ENCODE peak calls at places on chromosome 4, in five cellular contexts. G, K, T, B and Z are unnamed samples.

GRCh38 chr4:177680308-177680707 is 238.1 kb upstream of the AGA start:
- DNase-seq in G (no peak), B (no peak), K (no peak), T (no peak), Z (no peak)

GRCh38 chr4:56655627-56656345 is 25.3 kb downstream of the HOPX start:
- DNase-seq in T (no peak), K (no peak), G (no peak), B (no peak), Z (no peak)

GRCh38 chr4:188110036-188110435 is 633 bp upstream of the TRIML2 start:
- DNase-seq in B (peak; percentile 42), G (no peak), T (no peak), K (no peak), Z (no peak)

GRCh38 chr4:56389558-56389957 is 2.3 kb upstream of the AASDH start:
- DNase-seq in T (no peak), G (peak; percentile 77), K (no peak), B (no peak), Z (no peak)

GRCh38 chr4:178275671-178276360 is 833.6 kb upstream of the AGA start:
- DNase-seq in B (peak; percentile 6), K (no peak), T (no peak), G (no peak), Z (no peak)

GRCh38 chr4:155758500-155759371 is at the start of gene GUCY1B1:
- DNase-seq in B (peak; percentile 86), T (peak; percentile 44), K (no peak), G (peak; percentile 43), Z (peak; percentile 94)

GRCh38 chr4:113645771-113646455 is 115.6 kb downstream of the CAMK2D start:
- DNase-seq in T (no peak), G (peak; percentile 9), K (peak; percentile 81), B (peak; percentile 94), Z (peak; percentile 82)

GRCh38 chr4:159267023-159267939 is 164.4 kb downstream of the RAPGEF2 start:
- DNase-seq in B (no peak), G (no peak), K (no peak), T (no peak), Z (peak; percentile 48)

GRCh38 chr4:113760094-113760851 is 1.3 kb downstream of the CAMK2D start:
- DNase-seq in K (no peak), T (no peak), B (peak; percentile 36), G (no peak), Z (peak; percentile 61)

GRCh38 chr4:38523524-38524448 is 140.2 kb upstream of the KLF3 start:
- DNase-seq in K (no peak), G (peak; percentile 77), B (no peak), T (peak; percentile 82), Z (no peak)

GRCh38 chr4:33975996-33976395 is 2268.3 kb downstream of the ARAP2 start:
- DNase-seq in K (no peak), G (no peak), B (no peak), T (no peak), Z (no peak)

GRCh38 chr4:25474690-25475089 is 97.6 kb downstream of the ANAPC4 start:
- DNase-seq in K (no peak), G (no peak), T (no peak), B (no peak), Z (no peak)

GRCh38 chr4:71186257-71186565 is 152.6 kb upstream of the SLC4A4 start:
- DNase-seq in B (no peak), T (no peak), G (no peak), K (no peak), Z (no peak)

GRCh38 chr4:158168606-158169005 is 4.2 kb downstream of the GASK1B start:
- DNase-seq in B (no peak), T (no peak), G (no peak), K (peak; percentile 5), Z (no peak)

GRCh38 chr4:158169931-158170690 is 2.7 kb downstream of the GASK1B start:
- DNase-seq in K (peak; percentile 4), G (no peak), B (no peak), T (no peak), Z (peak; percentile 21)

GRCh38 chr4:158170691-158171455 is 2.0 kb downstream of the GASK1B start:
- DNase-seq in T (no peak), G (peak; percentile 25), B (no peak), K (peak; percentile 55), Z (peak; percentile 23)

GRCh38 chr4:158171456-158171790 is 1.4 kb downstream of the GASK1B start:
- DNase-seq in G (no peak), K (no peak), T (no peak), B (no peak), Z (no peak)

DNA sequence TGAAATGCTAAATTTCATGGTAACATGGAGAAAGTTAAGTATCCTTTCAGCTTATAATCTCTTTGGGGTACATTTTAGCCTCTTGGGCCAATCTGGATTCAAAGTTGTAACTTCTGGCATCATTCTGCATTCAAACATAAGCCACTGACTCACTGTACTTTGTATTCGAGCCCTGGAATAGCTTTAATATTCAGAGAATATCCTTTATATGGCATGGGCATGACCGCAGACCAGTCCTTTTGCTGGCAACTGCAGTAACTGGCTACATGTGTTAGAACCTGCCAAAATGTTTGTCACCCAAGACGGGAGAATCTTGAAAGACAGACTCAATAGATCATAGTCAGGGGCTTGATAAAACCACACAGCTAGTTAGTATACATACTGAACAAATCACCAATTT is 3.3 kb downstream of the GASK1B start:
- DNase-seq in G (no peak), B (no peak), T (no peak), K (no peak), Z (no peak)
- TF ChIP-seq CEBPB in G (no peak), B (no peak), T (no peak), K (no peak), Z (no peak)

GRCh38 chr4:145907363-145907762 is 31.3 kb downstream of the ZNF827 start:
- DNase-seq in K (no peak), G (no peak), B (no peak), T (no peak), Z (no peak)
- TF ChIP-seq BHLHE40 in K (no peak), G (no peak), B (no peak), T (no peak), Z (no peak)

DNA sequence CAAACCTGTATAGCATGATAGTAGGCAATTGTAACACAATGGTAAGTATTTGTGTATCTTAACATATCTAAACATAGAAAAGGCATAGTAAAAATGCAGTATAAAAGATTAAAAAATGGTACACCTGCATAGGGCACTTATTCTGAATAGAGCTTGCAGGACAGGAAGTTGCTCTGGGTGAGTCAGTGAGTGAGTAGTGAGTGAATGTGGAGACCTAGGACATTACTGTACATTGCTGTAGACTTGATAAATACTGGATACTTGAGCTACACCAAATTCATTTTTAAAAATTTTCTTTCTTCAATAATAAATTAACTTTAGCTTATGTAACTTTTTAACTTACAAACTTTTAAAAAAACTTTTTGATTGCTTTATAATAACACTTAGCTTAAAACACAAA is 68.2 kb upstream of the MAML3 start:
- DNase-seq in K (no peak), G (no peak), B (no peak), T (no peak), Z (peak; percentile 67)
- TF ChIP-seq CEBPB in K (no peak), G (no peak), B (no peak), T (no peak), Z (no peak)

DNA sequence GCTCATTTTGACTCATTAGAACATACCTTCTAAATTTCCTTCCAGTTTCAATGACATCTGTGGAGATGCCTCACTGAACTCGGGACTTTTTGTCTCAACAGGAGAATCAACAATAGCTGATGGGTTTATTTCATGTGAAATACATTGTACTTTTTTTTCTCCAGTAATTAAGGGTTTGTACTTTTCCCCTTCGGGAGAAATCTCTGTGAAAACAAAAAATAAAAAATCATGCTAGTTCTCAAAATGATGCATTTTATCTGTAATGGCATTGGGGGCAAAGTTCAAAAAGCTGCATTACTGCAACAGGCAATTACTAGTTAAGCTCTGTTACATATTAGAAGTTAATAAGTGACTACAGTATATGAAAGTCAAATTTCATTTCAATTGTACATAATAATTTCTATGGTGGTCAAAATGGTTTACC is 167.3 kb upstream of the SH3RF1 start:
- DNase-seq in G (no peak), B (no peak), K (peak; percentile 39), T (peak; percentile 55), Z (no peak)
- TF ChIP-seq BHLHE40 in G (no peak), B (no peak), K (no peak), T (no peak), Z (no peak)

GRCh38 chr4:85086721-85087120 is 120.2 kb upstream of the WDFY3 start:
- DNase-seq in G (no peak), T (no peak), B (no peak), K (no peak), Z (no peak)
- TF ChIP-seq CEBPB in G (no peak), T (no peak), B (no peak), K (no peak), Z (no peak)

DNA sequence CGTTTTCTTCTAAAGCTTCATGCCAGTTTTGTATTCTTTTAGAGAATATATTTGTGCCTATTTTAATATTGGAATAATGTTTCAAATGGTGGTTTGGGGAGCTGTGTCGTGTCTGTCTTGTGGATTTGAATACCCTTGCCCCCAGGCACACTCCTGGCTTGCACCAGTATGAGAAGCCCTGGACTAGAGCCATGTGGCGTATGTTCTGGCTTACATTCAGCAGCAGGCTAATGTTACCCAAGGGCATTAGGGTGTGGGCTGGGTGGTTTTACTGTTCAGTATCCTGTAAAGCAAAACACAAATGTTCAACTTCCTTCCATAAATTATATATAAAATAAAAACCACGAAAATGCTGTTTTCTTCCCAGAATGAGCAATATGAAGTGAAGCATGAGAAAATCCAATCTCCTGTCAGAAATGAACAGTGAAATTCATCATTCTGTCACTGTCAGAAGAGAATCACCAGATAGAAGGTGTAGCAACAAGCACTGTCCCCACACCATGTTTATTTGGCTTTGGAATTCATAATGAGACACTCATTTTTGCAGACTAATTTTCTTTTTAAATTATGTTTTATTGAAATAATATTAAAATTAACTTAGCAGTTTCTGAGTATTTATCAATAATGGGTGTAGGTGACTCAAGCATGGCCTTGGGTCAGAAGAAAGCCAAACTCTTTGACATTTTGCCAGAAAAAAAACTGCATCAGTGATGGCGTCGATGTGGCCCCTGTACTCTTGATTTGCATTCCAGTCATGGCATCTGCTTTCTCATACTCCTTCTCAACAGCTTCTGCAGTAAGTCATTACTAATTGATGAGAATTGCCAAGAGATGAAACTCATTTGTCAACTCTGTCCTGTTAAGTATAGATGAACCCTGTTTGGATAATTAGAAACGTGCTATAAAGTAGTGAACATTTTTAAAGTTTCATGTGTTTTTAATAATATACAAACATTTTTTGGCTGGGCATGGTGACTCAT is 43.8 kb downstream of the WWC2 start:
- DNase-seq in T (no peak), G (no peak), B (peak; percentile 8), K (no peak), Z (peak; percentile 47)
- TF ChIP-seq BHLHE40 in T (no peak), G (no peak), B (no peak), K (no peak), Z (no peak)

GRCh38 chr4:8940792-8941491 is 69.3 kb upstream of the HMX1 start:
- DNase-seq in B (peak; percentile 17), K (peak; percentile 10), T (no peak), G (peak; percentile 31), Z (no peak)
- TF ChIP-seq CEBPB in B (no peak), K (no peak), T (no peak), G (no peak), Z (no peak)